ENCODE peak calls at places on chromosomes 16 and 17, in ten cellular contexts. One of them, this sample, is unnamed.

GRCh38 chr17:74214642-74215331 is 1.4 kb downstream of the TTYH2 start:
- DNase-seq in AG09309: no peak
- DNase-seq in tibial artery: no peak
- DNase-seq in cardiac fibroblast: no peak
- DNase-seq in sigmoid colon: no peak
- DNase-seq in mammary epithelial cell: no peak
- DNase-seq in neural progenitor cell: no peak
- DNase-seq in MM.1S: no peak
- DNase-seq in brain microvascular endothelial cell: no peak
- DNase-seq in right atrium auricular region: no peak
- DNase-seq in this sample: no peak

GRCh38 chr17:40878044-40878443 is 7.0 kb downstream of the KRT20 start:
- DNase-seq in AG09309: no peak
- DNase-seq in tibial artery: no peak
- DNase-seq in cardiac fibroblast: no peak
- DNase-seq in sigmoid colon: no peak
- DNase-seq in mammary epithelial cell: no peak
- DNase-seq in neural progenitor cell: no peak
- DNase-seq in MM.1S: no peak
- DNase-seq in brain microvascular endothelial cell: no peak
- DNase-seq in right atrium auricular region: no peak
- DNase-seq in this sample: no peak

GRCh38 chr17:66580178-66580577 is 254.7 kb upstream of the CACNG5 start:
- DNase-seq in AG09309: no peak
- DNase-seq in tibial artery: peak
- DNase-seq in cardiac fibroblast: peak
- DNase-seq in sigmoid colon: peak
- DNase-seq in mammary epithelial cell: no peak
- DNase-seq in neural progenitor cell: peak
- DNase-seq in MM.1S: no peak
- DNase-seq in brain microvascular endothelial cell: peak
- DNase-seq in right atrium auricular region: no peak
- DNase-seq in this sample: no peak

GRCh38 chr16:11393366-11393765 is 48.1 kb downstream of the RMI2 start:
- DNase-seq in AG09309: no peak
- DNase-seq in tibial artery: no peak
- DNase-seq in cardiac fibroblast: no peak
- DNase-seq in sigmoid colon: peak
- DNase-seq in mammary epithelial cell: no peak
- DNase-seq in neural progenitor cell: no peak
- DNase-seq in MM.1S: no peak
- DNase-seq in brain microvascular endothelial cell: no peak
- DNase-seq in right atrium auricular region: no peak
- DNase-seq in this sample: no peak

GRCh38 chr17:32489320-32490100 is 2.7 kb downstream of the CDK5R1 start:
- DNase-seq in AG09309: no peak
- DNase-seq in tibial artery: no peak
- DNase-seq in cardiac fibroblast: no peak
- DNase-seq in sigmoid colon: no peak
- DNase-seq in mammary epithelial cell: no peak
- DNase-seq in neural progenitor cell: no peak
- DNase-seq in MM.1S: no peak
- DNase-seq in brain microvascular endothelial cell: no peak
- DNase-seq in right atrium auricular region: no peak
- DNase-seq in this sample: no peak

GRCh38 chr16:57540906-57541753 is 1.3 kb upstream of the ADGRG5 start:
- DNase-seq in AG09309: no peak
- DNase-seq in tibial artery: no peak
- DNase-seq in cardiac fibroblast: no peak
- DNase-seq in sigmoid colon: no peak
- DNase-seq in mammary epithelial cell: peak
- DNase-seq in neural progenitor cell: no peak
- DNase-seq in MM.1S: no peak
- DNase-seq in brain microvascular endothelial cell: no peak
- DNase-seq in right atrium auricular region: peak
- DNase-seq in this sample: no peak

GRCh38 chr16:57807252-57807967 is 5.1 kb upstream of the KIFC3 start:
- DNase-seq in AG09309: no peak
- DNase-seq in tibial artery: no peak
- DNase-seq in cardiac fibroblast: no peak
- DNase-seq in sigmoid colon: no peak
- DNase-seq in mammary epithelial cell: no peak
- DNase-seq in neural progenitor cell: no peak
- DNase-seq in MM.1S: no peak
- DNase-seq in brain microvascular endothelial cell: no peak
- DNase-seq in right atrium auricular region: no peak
- DNase-seq in this sample: no peak

GRCh38 chr16:9816644-9817043 is 365.6 kb downstream of the GRIN2A start:
- DNase-seq in AG09309: no peak
- DNase-seq in tibial artery: no peak
- DNase-seq in cardiac fibroblast: no peak
- DNase-seq in sigmoid colon: no peak
- DNase-seq in mammary epithelial cell: no peak
- DNase-seq in neural progenitor cell: no peak
- DNase-seq in MM.1S: no peak
- DNase-seq in brain microvascular endothelial cell: no peak
- DNase-seq in right atrium auricular region: no peak
- DNase-seq in this sample: no peak

GRCh38 chr16:66254106-66254505 is 112.4 kb upstream of the CDH5 start:
- DNase-seq in AG09309: no peak
- DNase-seq in tibial artery: no peak
- DNase-seq in cardiac fibroblast: no peak
- DNase-seq in sigmoid colon: peak
- DNase-seq in mammary epithelial cell: no peak
- DNase-seq in neural progenitor cell: no peak
- DNase-seq in MM.1S: no peak
- DNase-seq in brain microvascular endothelial cell: no peak
- DNase-seq in right atrium auricular region: no peak
- DNase-seq in this sample: no peak

DNA sequence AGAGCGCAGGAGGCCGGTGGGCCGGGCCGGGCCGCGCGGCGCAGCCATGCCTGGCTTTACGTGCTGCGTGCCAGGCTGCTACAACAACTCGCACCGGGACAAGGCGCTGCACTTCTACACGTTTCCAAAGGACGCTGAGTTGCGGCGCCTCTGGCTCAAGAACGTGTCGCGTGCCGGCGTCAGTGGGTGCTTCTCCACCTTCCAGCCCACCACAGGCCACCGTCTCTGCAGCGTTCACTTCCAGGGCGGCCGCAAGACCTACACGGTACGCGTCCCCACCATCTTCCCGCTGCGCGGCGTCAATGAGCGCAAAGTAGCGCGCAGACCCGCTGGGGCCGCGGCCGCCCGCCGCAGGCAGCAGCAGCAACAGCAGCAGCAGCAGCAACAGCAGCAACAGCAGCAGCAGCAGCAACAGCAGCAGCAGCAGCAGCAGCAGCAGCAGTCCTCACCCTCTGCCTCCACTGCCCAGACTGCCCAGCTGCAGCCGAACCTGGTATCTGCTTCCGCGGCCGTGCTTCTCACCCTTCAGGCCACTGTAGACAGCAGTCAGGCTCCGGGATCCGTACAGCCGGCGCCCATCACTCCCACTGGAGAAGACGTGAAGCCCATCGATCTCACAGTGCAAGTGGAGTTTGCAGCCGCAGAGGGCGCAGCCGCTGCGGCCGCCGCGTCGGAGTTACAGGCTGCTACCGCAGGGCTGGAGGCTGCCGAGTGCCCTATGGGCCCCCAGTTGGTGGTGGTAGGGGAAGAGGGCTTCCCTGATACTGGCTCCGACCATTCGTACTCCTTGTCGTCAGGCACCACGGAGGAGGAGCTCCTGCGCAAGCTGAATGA is 606 bp downstream of the THAP11 start:
- DNase-seq in AG09309: no peak
- DNase-seq in tibial artery: peak
- DNase-seq in cardiac fibroblast: peak
- DNase-seq in sigmoid colon: peak
- DNase-seq in mammary epithelial cell: peak
- DNase-seq in neural progenitor cell: peak
- DNase-seq in MM.1S: peak
- DNase-seq in brain microvascular endothelial cell: peak
- DNase-seq in right atrium auricular region: no peak
- DNase-seq in this sample: peak
- TF ChIP-seq CTCF in AG09309: peak
- TF ChIP-seq CTCF in tibial artery: no peak
- TF ChIP-seq CTCF in cardiac fibroblast: peak
- TF ChIP-seq CTCF in sigmoid colon: no peak
- TF ChIP-seq CTCF in mammary epithelial cell: no peak
- TF ChIP-seq CTCF in neural progenitor cell: peak
- TF ChIP-seq CTCF in MM.1S: peak
- TF ChIP-seq CTCF in brain microvascular endothelial cell: peak
- TF ChIP-seq CTCF in right atrium auricular region: peak
- TF ChIP-seq CTCF in this sample: peak

DNA sequence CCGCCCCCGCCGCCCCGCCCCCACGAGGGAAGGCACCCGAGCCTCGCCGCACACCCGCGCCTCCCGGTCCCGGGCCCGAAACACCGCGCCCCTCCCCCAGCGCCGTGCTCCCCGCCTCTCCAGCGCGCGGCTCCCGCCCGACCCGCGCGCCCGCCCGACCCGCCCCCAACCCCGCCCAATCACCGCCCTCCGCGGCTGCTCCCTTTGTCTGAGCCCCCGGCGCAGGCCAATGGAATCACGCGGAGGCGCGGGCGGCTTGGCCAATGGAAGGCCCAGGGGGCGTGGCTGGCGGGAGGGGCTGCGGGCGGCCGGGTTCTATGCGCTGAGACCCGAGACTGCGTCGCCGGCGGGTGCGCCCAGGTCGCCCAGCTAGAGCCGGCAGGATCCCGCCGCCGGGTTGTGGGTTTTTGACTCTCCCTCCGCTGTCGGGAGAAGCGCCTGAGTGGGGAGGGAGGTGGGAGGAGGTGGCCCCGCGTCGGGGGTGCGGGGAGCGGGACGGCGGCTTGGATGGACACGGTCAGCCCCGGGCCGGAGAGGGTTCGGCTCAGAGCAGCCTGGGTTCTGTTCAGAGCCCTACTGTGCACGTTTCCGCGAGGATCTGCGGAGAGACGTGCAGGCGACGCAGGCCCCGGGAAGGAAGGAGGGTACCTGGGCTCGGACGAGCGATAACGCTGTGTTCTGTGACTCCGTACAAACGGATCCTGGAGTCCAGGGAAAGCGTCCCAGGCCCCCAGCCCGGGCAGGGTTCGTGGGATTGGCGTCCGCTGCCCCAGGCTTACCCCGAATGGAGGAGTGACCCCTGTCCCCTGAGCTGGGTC is 49.0 kb upstream of the BAHCC1 start:
- DNase-seq in AG09309: peak
- DNase-seq in tibial artery: peak
- DNase-seq in cardiac fibroblast: peak
- DNase-seq in sigmoid colon: peak
- DNase-seq in mammary epithelial cell: peak
- DNase-seq in neural progenitor cell: peak
- DNase-seq in MM.1S: peak
- DNase-seq in brain microvascular endothelial cell: peak
- DNase-seq in right atrium auricular region: peak
- DNase-seq in this sample: peak
- H3K4me3 ChIP-seq in AG09309: peak
- H3K4me3 ChIP-seq in tibial artery: peak
- H3K4me3 ChIP-seq in cardiac fibroblast: peak
- H3K4me3 ChIP-seq in sigmoid colon: peak
- H3K4me3 ChIP-seq in mammary epithelial cell: peak
- H3K4me3 ChIP-seq in neural progenitor cell: peak
- H3K4me3 ChIP-seq in MM.1S: no peak
- H3K4me3 ChIP-seq in brain microvascular endothelial cell: peak
- H3K4me3 ChIP-seq in right atrium auricular region: peak
- H3K4me3 ChIP-seq in this sample: peak

GRCh38 chr17:76947309-76947708 is 79.1 kb downstream of the MGAT5B start:
- DNase-seq in AG09309: no peak
- DNase-seq in tibial artery: no peak
- DNase-seq in cardiac fibroblast: no peak
- DNase-seq in sigmoid colon: no peak
- DNase-seq in mammary epithelial cell: no peak
- DNase-seq in neural progenitor cell: no peak
- DNase-seq in MM.1S: no peak
- DNase-seq in brain microvascular endothelial cell: no peak
- DNase-seq in right atrium auricular region: no peak
- DNase-seq in this sample: no peak
- TF ChIP-seq CTCF in AG09309: no peak
- TF ChIP-seq CTCF in tibial artery: no peak
- TF ChIP-seq CTCF in cardiac fibroblast: no peak
- TF ChIP-seq CTCF in sigmoid colon: no peak
- TF ChIP-seq CTCF in mammary epithelial cell: no peak
- TF ChIP-seq CTCF in neural progenitor cell: no peak
- TF ChIP-seq CTCF in MM.1S: no peak
- TF ChIP-seq CTCF in brain microvascular endothelial cell: no peak
- TF ChIP-seq CTCF in right atrium auricular region: no peak
- TF ChIP-seq CTCF in this sample: no peak

GRCh38 chr16:716768-717325 is 1.9 kb downstream of the METRN start:
- DNase-seq in AG09309: no peak
- DNase-seq in tibial artery: no peak
- DNase-seq in cardiac fibroblast: no peak
- DNase-seq in sigmoid colon: no peak
- DNase-seq in mammary epithelial cell: no peak
- DNase-seq in neural progenitor cell: no peak
- DNase-seq in MM.1S: no peak
- DNase-seq in brain microvascular endothelial cell: no peak
- DNase-seq in right atrium auricular region: no peak
- DNase-seq in this sample: no peak

GRCh38 chr16:715448-716249 is 731 bp downstream of the METRN start:
- DNase-seq in AG09309: no peak
- DNase-seq in tibial artery: no peak
- DNase-seq in cardiac fibroblast: peak
- DNase-seq in sigmoid colon: no peak
- DNase-seq in mammary epithelial cell: no peak
- DNase-seq in neural progenitor cell: peak
- DNase-seq in MM.1S: no peak
- DNase-seq in brain microvascular endothelial cell: no peak
- DNase-seq in right atrium auricular region: no peak
- DNase-seq in this sample: no peak

GRCh38 chr16:717651-718245 is 2.8 kb downstream of the METRN start:
- DNase-seq in AG09309: no peak
- DNase-seq in tibial artery: no peak
- DNase-seq in cardiac fibroblast: no peak
- DNase-seq in sigmoid colon: no peak
- DNase-seq in mammary epithelial cell: no peak
- DNase-seq in neural progenitor cell: peak
- DNase-seq in MM.1S: no peak
- DNase-seq in brain microvascular endothelial cell: no peak
- DNase-seq in right atrium auricular region: no peak
- DNase-seq in this sample: no peak

GRCh38 chr16:714558-715447 is at the start of gene METRN:
- DNase-seq in AG09309: no peak
- DNase-seq in tibial artery: peak
- DNase-seq in cardiac fibroblast: peak
- DNase-seq in sigmoid colon: peak
- DNase-seq in mammary epithelial cell: peak
- DNase-seq in neural progenitor cell: peak
- DNase-seq in MM.1S: peak
- DNase-seq in brain microvascular endothelial cell: peak
- DNase-seq in right atrium auricular region: peak
- DNase-seq in this sample: peak

DNA sequence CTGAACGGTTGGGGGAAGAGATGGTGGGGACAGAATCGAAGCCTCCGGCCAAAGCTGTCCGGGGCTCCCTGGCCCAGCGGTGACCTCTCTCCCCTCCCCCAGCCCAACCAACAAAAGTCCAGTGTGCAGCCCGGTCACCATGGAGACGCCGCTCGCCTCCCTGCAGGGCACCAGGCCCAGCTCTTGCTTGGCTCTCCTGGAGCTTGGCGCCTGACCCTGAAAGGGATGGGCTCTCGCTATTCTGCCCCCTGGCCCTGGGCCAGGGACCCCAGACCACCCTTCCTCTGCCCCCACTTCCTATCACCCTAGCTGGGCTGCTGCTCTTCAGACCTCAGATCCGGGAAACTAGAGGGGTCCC is 1.3 kb downstream of the METRN start:
- DNase-seq in AG09309: no peak
- DNase-seq in tibial artery: no peak
- DNase-seq in cardiac fibroblast: peak
- DNase-seq in sigmoid colon: no peak
- DNase-seq in mammary epithelial cell: no peak
- DNase-seq in neural progenitor cell: peak
- DNase-seq in MM.1S: no peak
- DNase-seq in brain microvascular endothelial cell: peak
- DNase-seq in right atrium auricular region: no peak
- DNase-seq in this sample: no peak
- H3K4me3 ChIP-seq in AG09309: peak
- H3K4me3 ChIP-seq in tibial artery: peak
- H3K4me3 ChIP-seq in cardiac fibroblast: peak
- H3K4me3 ChIP-seq in sigmoid colon: no peak
- H3K4me3 ChIP-seq in mammary epithelial cell: peak
- H3K4me3 ChIP-seq in neural progenitor cell: peak
- H3K4me3 ChIP-seq in MM.1S: no peak
- H3K4me3 ChIP-seq in brain microvascular endothelial cell: peak
- H3K4me3 ChIP-seq in right atrium auricular region: peak
- H3K4me3 ChIP-seq in this sample: peak